ENCODE peak calls at places on chromosomes 4 and X, in four cellular contexts. G, E, U and R are unnamed samples.

GRCh38 chrX:11474021-11474420 is 180.8 kb downstream of the AMELX start:
- DNase-seq in U (no peak), G (no peak), E (no peak), R (no peak)

GRCh38 chr4:74536557-74536956 is 91.6 kb downstream of the AREG start:
- DNase-seq in G (no peak), E (no peak), U (no peak), R (no peak)

GRCh38 chr4:37549003-37549402 is 137.2 kb downstream of the RELL1 start:
- DNase-seq in U (no peak), E (no peak), G (no peak), R (no peak)

GRCh38 chr4:102311407-102311806 is 33.9 kb downstream of the SLC39A8 start:
- DNase-seq in G (no peak), E (no peak), U (no peak), R (no peak)

GRCh38 chr4:83558059-83558648 is 22.2 kb downstream of the GPAT3 start:
- DNase-seq in U (no peak), E (no peak), G (no peak), R (no peak)

GRCh38 chrX:19682712-19683331 is 167.5 kb upstream of the MAP3K15 start:
- DNase-seq in G (peak; percentile 24), U (no peak), E (peak; percentile 83), R (peak; percentile 32)

GRCh38 chr4:82776925-82777542 is 21.6 kb downstream of the SCD5 start:
- DNase-seq in G (no peak), E (no peak), U (no peak), R (no peak)

GRCh38 chr4:128924951-128925350 is 115.5 kb downstream of the JADE1 start:
- DNase-seq in E (no peak), G (no peak), U (no peak), R (no peak)

GRCh38 chr4:87947381-87948160 is 27.9 kb upstream of the SPP1 start:
- DNase-seq in G (no peak), U (no peak), E (no peak), R (no peak)

GRCh38 chr4:24922416-24922815 is 9.6 kb upstream of the CCDC149 start:
- DNase-seq in U (no peak), G (no peak), E (no peak), R (no peak)

GRCh38 chr4:119310826-119311225 is 11.1 kb downstream of the FABP2 start:
- DNase-seq in U (no peak), G (no peak), E (no peak), R (no peak)

GRCh38 chr4:34039766-34040165 is 2204.5 kb downstream of the ARAP2 start:
- DNase-seq in U (no peak), E (no peak), G (no peak), R (no peak)

GRCh38 chr4:73683033-73683432 is 57.3 kb upstream of the CXCL8 start:
- DNase-seq in U (no peak), G (no peak), E (no peak), R (no peak)

GRCh38 chr4:171812377-171813194 is 618 bp upstream of the GALNTL6 start:
- DNase-seq in E (no peak), U (no peak), G (no peak), R (peak; percentile 61)

GRCh38 chr4:14345356-14345775 is 656.9 kb upstream of the CPEB2 start:
- DNase-seq in G (no peak), E (no peak), U (no peak), R (no peak)